ENCODE peak calls at places on chromosome 11, in eight cellular contexts. X, N, P, J, B, O, R and A are unnamed samples.
A peak's percentile ranks its signal among the peaks of the same experiment; 100 is the strongest.

GRCh38 chr11:74141274-74141695 is 29.5 kb downstream of the C2CD3 start:
- DNase-seq in X (no peak), N (no peak), P (peak; percentile 32), J (no peak), B (no peak), O (no peak), R (peak; percentile 45), A (peak; percentile 50)

GRCh38 chr11:11842426-11843008 is 745 bp downstream of the USP47 start:
- DNase-seq in X (peak; percentile 71), N (peak; percentile 37), P (peak; percentile 86), J (peak; percentile 51), B (peak; percentile 49), O (peak; percentile 24), R (peak; percentile 88), A (peak; percentile 76)

GRCh38 chr11:73271936-73272679 is at the start of gene P2RY6:
- DNase-seq in X (peak; percentile 41), N (no peak), P (peak; percentile 20), J (no peak), B (no peak), O (no peak), R (peak; percentile 39), A (peak; percentile 74)

GRCh38 chr11:60175860-60176275 is 7.0 kb downstream of the MS4A6A start:
- DNase-seq in X (no peak), N (no peak), P (no peak), J (no peak), B (no peak), O (no peak), R (no peak), A (no peak)

GRCh38 chr11:22884268-22884667 is 24.0 kb upstream of the CCDC179 start:
- DNase-seq in X (no peak), N (no peak), P (peak; percentile 2), J (no peak), B (no peak), O (no peak), R (peak; percentile 29), A (peak; percentile 3)

GRCh38 chr11:77598195-77598594 is 8.4 kb downstream of the AQP11 start:
- DNase-seq in X (no peak), N (no peak), P (no peak), J (no peak), B (no peak), O (no peak), R (no peak), A (no peak)

GRCh38 chr11:132858203-132858602 is 674.1 kb downstream of the OPCML start:
- DNase-seq in X (no peak), N (no peak), P (peak; percentile 39), J (no peak), B (no peak), O (no peak), R (peak; percentile 7), A (no peak)

GRCh38 chr11:64342869-64343739 is 3.1 kb downstream of the CCDC88B start:
- DNase-seq in X (no peak), N (no peak), P (no peak), J (no peak), B (no peak), O (no peak), R (no peak), A (no peak)

GRCh38 chr11:15903246-15903645 is 453.1 kb downstream of the SOX6 start:
- DNase-seq in X (no peak), N (no peak), P (no peak), J (no peak), B (no peak), O (no peak), R (no peak), A (no peak)

GRCh38 chr11:4797212-4797611 is 7.0 kb downstream of the OR52R1 start:
- DNase-seq in X (no peak), N (no peak), P (no peak), J (no peak), B (no peak), O (no peak), R (no peak), A (no peak)

GRCh38 chr11:118913411-118914125 is 12.2 kb downstream of the BCL9L start:
- DNase-seq in X (peak; percentile 81), N (peak; percentile 46), P (no peak), J (no peak), B (no peak), O (peak; percentile 51), R (no peak), A (peak; percentile 64)

GRCh38 chr11:94283678-94284077 is 20.7 kb upstream of the IZUMO1R start:
- DNase-seq in X (no peak), N (no peak), P (no peak), J (no peak), B (no peak), O (no peak), R (no peak), A (no peak)

GRCh38 chr11:43992834-43993637 is 50.6 kb downstream of the C11orf96 start:
- DNase-seq in X (no peak), N (no peak), P (no peak), J (no peak), B (no peak), O (no peak), R (peak; percentile 9), A (peak; percentile 89)

GRCh38 chr11:6438979-6439571 is 1.7 kb downstream of the HPX start:
- DNase-seq in X (peak; percentile 70), N (no peak), P (peak; percentile 40), J (peak; percentile 17), B (peak; percentile 44), O (no peak), R (peak; percentile 63), A (peak; percentile 52)

GRCh38 chr11:833114-833791 is 501 bp downstream of the CD151 start:
- DNase-seq in X (no peak), N (no peak), P (no peak), J (no peak), B (no peak), O (no peak), R (no peak), A (peak; percentile 76)

GRCh38 chr11:62953811-62954210 is 31.0 kb downstream of the SLC22A6 start:
- DNase-seq in X (no peak), N (no peak), P (no peak), J (no peak), B (no peak), O (no peak), R (peak; percentile 11), A (no peak)

GRCh38 chr11:17313349-17314231 is 37.1 kb downstream of the NUCB2 start:
- DNase-seq in X (no peak), N (no peak), P (no peak), J (no peak), B (no peak), O (no peak), R (no peak), A (no peak)

GRCh38 chr11:107853070-107853469 is 5.5 kb downstream of the SLC35F2 start:
- DNase-seq in X (no peak), N (no peak), P (no peak), J (no peak), B (no peak), O (no peak), R (no peak), A (no peak)

GRCh38 chr11:100791873-100792272 is 104.8 kb downstream of the ARHGAP42 start:
- DNase-seq in X (no peak), N (no peak), P (no peak), J (no peak), B (no peak), O (no peak), R (peak; percentile 31), A (peak; percentile 31)

GRCh38 chr11:78586452-78587046 is 11.9 kb upstream of the NARS2 start:
- DNase-seq in X (no peak), N (peak; percentile 7), P (no peak), J (no peak), B (peak; percentile 41), O (no peak), R (peak; percentile 50), A (no peak)

GRCh38 chr11:9004310-9004945 is 627 bp upstream of the NRIP3 start:
- DNase-seq in X (no peak), N (no peak), P (no peak), J (peak; percentile 19), B (no peak), O (peak; percentile 7), R (no peak), A (no peak)

GRCh38 chr11:15690326-15690725 is 575.6 kb downstream of the INSC start:
- DNase-seq in X (no peak), N (no peak), P (no peak), J (no peak), B (no peak), O (no peak), R (no peak), A (no peak)

GRCh38 chr11:130215531-130216220 is 56.1 kb downstream of the ST14 start:
- DNase-seq in X (no peak), N (no peak), P (no peak), J (no peak), B (no peak), O (no peak), R (no peak), A (no peak)

GRCh38 chr11:96134622-96135021 is 208.4 kb downstream of the MAML2 start:
- DNase-seq in X (no peak), N (peak; percentile 44), P (no peak), J (no peak), B (no peak), O (no peak), R (peak; percentile 62), A (no peak)

GRCh38 chr11:115645631-115646271 is 141.5 kb upstream of the CADM1 start:
- DNase-seq in X (peak; percentile 38), N (no peak), P (no peak), J (no peak), B (no peak), O (no peak), R (no peak), A (no peak)

GRCh38 chr11:102592634-102593581 is 32.2 kb downstream of the MMP20 start:
- DNase-seq in X (no peak), N (no peak), P (no peak), J (no peak), B (no peak), O (no peak), R (peak; percentile 45), A (no peak)

GRCh38 chr11:132005874-132006273 is 635.5 kb downstream of the NTM start:
- DNase-seq in X (no peak), N (no peak), P (no peak), J (no peak), B (no peak), O (no peak), R (no peak), A (no peak)

GRCh38 chr11:126391970-126392637 is 36.6 kb downstream of the ST3GAL4 start:
- DNase-seq in X (peak; percentile 86), N (peak; percentile 93), P (no peak), J (no peak), B (no peak), O (no peak), R (no peak), A (no peak)

GRCh38 chr11:110243804-110244203 is 52.6 kb downstream of the RDX start:
- DNase-seq in X (no peak), N (no peak), P (no peak), J (no peak), B (no peak), O (no peak), R (no peak), A (no peak)

GRCh38 chr11:62665075-62665629 is at the start of the genes C11orf98 and CSKMT:
- DNase-seq in X (peak; percentile 93), N (peak; percentile 95), P (peak; percentile 95), J (peak; percentile 95), B (peak; percentile 97), O (peak; percentile 94), R (peak; percentile 94), A (peak; percentile 94)

GRCh38 chr11:94897330-94897768 is 76.0 kb downstream of the CWC15 start:
- DNase-seq in X (peak; percentile 32), N (peak; percentile 18), P (peak; percentile 64), J (peak; percentile 30), B (peak; percentile 30), O (no peak), R (peak; percentile 53), A (peak; percentile 58)

GRCh38 chr11:34655335-34656008 is 34.6 kb downstream of the EHF start:
- DNase-seq in X (no peak), N (no peak), P (peak; percentile 75), J (no peak), B (no peak), O (no peak), R (peak; percentile 96), A (no peak)

GRCh38 chr11:32109596-32109995 is 18.7 kb downstream of the RCN1 start:
- DNase-seq in X (no peak), N (no peak), P (no peak), J (no peak), B (no peak), O (no peak), R (no peak), A (no peak)